ENCODE peak calls at places on chromosomes 12 and 14, in five cellular contexts. One of them, this sample, is unnamed.

GRCh38 chr14:22380511-22381455 is 208.2 kb downstream of the DAD1 start:
- DNase-seq in ACHN: no peak
- DNase-seq in HFFc6: peak
- DNase-seq in hepatic stellate cell: peak
- DNase-seq in activated CD4-positive, alpha-beta T cell treated with anti-CD3 and anti-CD28 coated beads for 48 hours: no peak
- DNase-seq in this sample: no peak

GRCh38 chr12:114360485-114360884 is 45.5 kb downstream of the TBX5 start:
- DNase-seq in ACHN: no peak
- DNase-seq in HFFc6: no peak
- DNase-seq in hepatic stellate cell: no peak
- DNase-seq in activated CD4-positive, alpha-beta T cell treated with anti-CD3 and anti-CD28 coated beads for 48 hours: no peak
- DNase-seq in this sample: no peak

GRCh38 chr12:120234643-120235368 is 30.7 kb downstream of the PXN start:
- DNase-seq in ACHN: peak
- DNase-seq in HFFc6: peak
- DNase-seq in hepatic stellate cell: peak
- DNase-seq in activated CD4-positive, alpha-beta T cell treated with anti-CD3 and anti-CD28 coated beads for 48 hours: no peak
- DNase-seq in this sample: peak

GRCh38 chr12:4145990-4146859 is 127.3 kb upstream of the CCND2 start:
- DNase-seq in ACHN: no peak
- DNase-seq in HFFc6: no peak
- DNase-seq in hepatic stellate cell: no peak
- DNase-seq in activated CD4-positive, alpha-beta T cell treated with anti-CD3 and anti-CD28 coated beads for 48 hours: peak
- DNase-seq in this sample: no peak

GRCh38 chr14:104799657-104800599 is 973 bp upstream of the ZBTB42 start:
- DNase-seq in ACHN: peak
- DNase-seq in HFFc6: no peak
- DNase-seq in hepatic stellate cell: peak
- DNase-seq in activated CD4-positive, alpha-beta T cell treated with anti-CD3 and anti-CD28 coated beads for 48 hours: peak
- DNase-seq in this sample: no peak

GRCh38 chr14:52391866-52392600 is 77.9 kb downstream of the PTGER2 start:
- DNase-seq in ACHN: no peak
- DNase-seq in HFFc6: peak
- DNase-seq in hepatic stellate cell: no peak
- DNase-seq in activated CD4-positive, alpha-beta T cell treated with anti-CD3 and anti-CD28 coated beads for 48 hours: no peak
- DNase-seq in this sample: peak

GRCh38 chr12:50249464-50250229 is 33.7 kb downstream of the LIMA1 start:
- DNase-seq in ACHN: no peak
- DNase-seq in HFFc6: no peak
- DNase-seq in hepatic stellate cell: no peak
- DNase-seq in activated CD4-positive, alpha-beta T cell treated with anti-CD3 and anti-CD28 coated beads for 48 hours: peak
- DNase-seq in this sample: no peak

GRCh38 chr12:131057722-131058515 is 104.2 kb downstream of the ADGRD1 start:
- DNase-seq in ACHN: no peak
- DNase-seq in HFFc6: no peak
- DNase-seq in hepatic stellate cell: no peak
- DNase-seq in activated CD4-positive, alpha-beta T cell treated with anti-CD3 and anti-CD28 coated beads for 48 hours: no peak
- DNase-seq in this sample: no peak

GRCh38 chr12:76201316-76201715 is 116.8 kb upstream of the NAP1L1 start:
- DNase-seq in ACHN: peak
- DNase-seq in HFFc6: no peak
- DNase-seq in hepatic stellate cell: no peak
- DNase-seq in activated CD4-positive, alpha-beta T cell treated with anti-CD3 and anti-CD28 coated beads for 48 hours: no peak
- DNase-seq in this sample: no peak

GRCh38 chr14:95418858-95419257 is 97.6 kb downstream of the SYNE3 start:
- DNase-seq in ACHN: no peak
- DNase-seq in HFFc6: no peak
- DNase-seq in hepatic stellate cell: no peak
- DNase-seq in activated CD4-positive, alpha-beta T cell treated with anti-CD3 and anti-CD28 coated beads for 48 hours: no peak
- DNase-seq in this sample: no peak

GRCh38 chr12:69500631-69501030 is 30.4 kb downstream of the FRS2 start:
- DNase-seq in ACHN: peak
- DNase-seq in HFFc6: no peak
- DNase-seq in hepatic stellate cell: peak
- DNase-seq in activated CD4-positive, alpha-beta T cell treated with anti-CD3 and anti-CD28 coated beads for 48 hours: no peak
- DNase-seq in this sample: no peak

GRCh38 chr14:22448035-22448904 is 140.8 kb downstream of the DAD1 start:
- DNase-seq in ACHN: no peak
- DNase-seq in HFFc6: no peak
- DNase-seq in hepatic stellate cell: no peak
- DNase-seq in activated CD4-positive, alpha-beta T cell treated with anti-CD3 and anti-CD28 coated beads for 48 hours: no peak
- DNase-seq in this sample: no peak

GRCh38 chr12:116418551-116418950 is 140.6 kb upstream of the MAP1LC3B2 start:
- DNase-seq in ACHN: no peak
- DNase-seq in HFFc6: no peak
- DNase-seq in hepatic stellate cell: no peak
- DNase-seq in activated CD4-positive, alpha-beta T cell treated with anti-CD3 and anti-CD28 coated beads for 48 hours: no peak
- DNase-seq in this sample: no peak

GRCh38 chr12:28830491-28830890 is 318.6 kb upstream of the FAR2 start:
- DNase-seq in ACHN: no peak
- DNase-seq in HFFc6: no peak
- DNase-seq in hepatic stellate cell: no peak
- DNase-seq in activated CD4-positive, alpha-beta T cell treated with anti-CD3 and anti-CD28 coated beads for 48 hours: no peak
- DNase-seq in this sample: no peak

GRCh38 chr12:108860443-108860842 is 3.1 kb upstream of the SSH1 start:
- DNase-seq in ACHN: no peak
- DNase-seq in HFFc6: no peak
- DNase-seq in hepatic stellate cell: no peak
- DNase-seq in activated CD4-positive, alpha-beta T cell treated with anti-CD3 and anti-CD28 coated beads for 48 hours: no peak
- DNase-seq in this sample: no peak

GRCh38 chr12:89504560-89505346 is 19.8 kb downstream of the GALNT4 start:
- DNase-seq in ACHN: no peak
- DNase-seq in HFFc6: no peak
- DNase-seq in hepatic stellate cell: no peak
- DNase-seq in activated CD4-positive, alpha-beta T cell treated with anti-CD3 and anti-CD28 coated beads for 48 hours: no peak
- DNase-seq in this sample: no peak

GRCh38 chr12:113329791-113330417 is 5.0 kb downstream of the SLC8B1 start:
- DNase-seq in ACHN: no peak
- DNase-seq in HFFc6: no peak
- DNase-seq in hepatic stellate cell: no peak
- DNase-seq in activated CD4-positive, alpha-beta T cell treated with anti-CD3 and anti-CD28 coated beads for 48 hours: no peak
- DNase-seq in this sample: no peak

GRCh38 chr14:21205678-21206581 is 50.1 kb upstream of the OR5AU1 start:
- DNase-seq in ACHN: no peak
- DNase-seq in HFFc6: no peak
- DNase-seq in hepatic stellate cell: no peak
- DNase-seq in activated CD4-positive, alpha-beta T cell treated with anti-CD3 and anti-CD28 coated beads for 48 hours: no peak
- DNase-seq in this sample: no peak

GRCh38 chr12:124391340-124392261 is 96.7 kb downstream of the RFLNA start:
- DNase-seq in ACHN: peak
- DNase-seq in HFFc6: no peak
- DNase-seq in hepatic stellate cell: peak
- DNase-seq in activated CD4-positive, alpha-beta T cell treated with anti-CD3 and anti-CD28 coated beads for 48 hours: peak
- DNase-seq in this sample: no peak

GRCh38 chr12:118023461-118023860 is 7.0 kb downstream of the RFC5 start:
- DNase-seq in ACHN: no peak
- DNase-seq in HFFc6: no peak
- DNase-seq in hepatic stellate cell: no peak
- DNase-seq in activated CD4-positive, alpha-beta T cell treated with anti-CD3 and anti-CD28 coated beads for 48 hours: no peak
- DNase-seq in this sample: no peak

GRCh38 chr14:56754966-56755365 is 55.3 kb downstream of the OTX2 start:
- DNase-seq in ACHN: no peak
- DNase-seq in HFFc6: no peak
- DNase-seq in hepatic stellate cell: no peak
- DNase-seq in activated CD4-positive, alpha-beta T cell treated with anti-CD3 and anti-CD28 coated beads for 48 hours: no peak
- DNase-seq in this sample: no peak

GRCh38 chr14:49863483-49864262 is 11.1 kb upstream of the NEMF start:
- DNase-seq in ACHN: no peak
- DNase-seq in HFFc6: no peak
- DNase-seq in hepatic stellate cell: no peak
- DNase-seq in activated CD4-positive, alpha-beta T cell treated with anti-CD3 and anti-CD28 coated beads for 48 hours: no peak
- DNase-seq in this sample: no peak

GRCh38 chr12:96522283-96522682 is 32.9 kb downstream of the CFAP54 start:
- DNase-seq in ACHN: no peak
- DNase-seq in HFFc6: no peak
- DNase-seq in hepatic stellate cell: no peak
- DNase-seq in activated CD4-positive, alpha-beta T cell treated with anti-CD3 and anti-CD28 coated beads for 48 hours: no peak
- DNase-seq in this sample: no peak

GRCh38 chr12:127223011-127223410 is 1044.0 kb upstream of the TMEM132C start:
- DNase-seq in ACHN: no peak
- DNase-seq in HFFc6: no peak
- DNase-seq in hepatic stellate cell: no peak
- DNase-seq in activated CD4-positive, alpha-beta T cell treated with anti-CD3 and anti-CD28 coated beads for 48 hours: no peak
- DNase-seq in this sample: no peak

GRCh38 chr12:21607701-21608100 is 3.1 kb upstream of the GYS2 start:
- DNase-seq in ACHN: peak
- DNase-seq in HFFc6: peak
- DNase-seq in hepatic stellate cell: no peak
- DNase-seq in activated CD4-positive, alpha-beta T cell treated with anti-CD3 and anti-CD28 coated beads for 48 hours: no peak
- DNase-seq in this sample: peak

GRCh38 chr14:100307215-100308111 is 1.2 kb upstream of the SLC25A29 start:
- DNase-seq in ACHN: peak
- DNase-seq in HFFc6: no peak
- DNase-seq in hepatic stellate cell: no peak
- DNase-seq in activated CD4-positive, alpha-beta T cell treated with anti-CD3 and anti-CD28 coated beads for 48 hours: no peak
- DNase-seq in this sample: no peak

GRCh38 chr14:99818503-99819036 is 25.4 kb downstream of the EML1 start:
- DNase-seq in ACHN: no peak
- DNase-seq in HFFc6: no peak
- DNase-seq in hepatic stellate cell: no peak
- DNase-seq in activated CD4-positive, alpha-beta T cell treated with anti-CD3 and anti-CD28 coated beads for 48 hours: peak
- DNase-seq in this sample: no peak

GRCh38 chr14:29645117-29645516 is 282.5 kb downstream of the PRKD1 start:
- DNase-seq in ACHN: no peak
- DNase-seq in HFFc6: no peak
- DNase-seq in hepatic stellate cell: no peak
- DNase-seq in activated CD4-positive, alpha-beta T cell treated with anti-CD3 and anti-CD28 coated beads for 48 hours: no peak
- DNase-seq in this sample: no peak

GRCh38 chr12:93287152-93287551 is 90.6 kb upstream of the NUDT4 start:
- DNase-seq in ACHN: no peak
- DNase-seq in HFFc6: no peak
- DNase-seq in hepatic stellate cell: no peak
- DNase-seq in activated CD4-positive, alpha-beta T cell treated with anti-CD3 and anti-CD28 coated beads for 48 hours: no peak
- DNase-seq in this sample: no peak

GRCh38 chr12:108129017-108129812 is at the start of gene WSCD2:
- DNase-seq in ACHN: peak
- DNase-seq in HFFc6: no peak
- DNase-seq in hepatic stellate cell: peak
- DNase-seq in activated CD4-positive, alpha-beta T cell treated with anti-CD3 and anti-CD28 coated beads for 48 hours: peak
- DNase-seq in this sample: no peak

GRCh38 chr12:132402831-132403416 is 73.5 kb upstream of the GALNT9 start:
- DNase-seq in ACHN: no peak
- DNase-seq in HFFc6: no peak
- DNase-seq in hepatic stellate cell: no peak
- DNase-seq in activated CD4-positive, alpha-beta T cell treated with anti-CD3 and anti-CD28 coated beads for 48 hours: no peak
- DNase-seq in this sample: no peak

GRCh38 chr12:29208935-29209701 is 60.0 kb downstream of the FAR2 start:
- DNase-seq in ACHN: no peak
- DNase-seq in HFFc6: no peak
- DNase-seq in hepatic stellate cell: no peak
- DNase-seq in activated CD4-positive, alpha-beta T cell treated with anti-CD3 and anti-CD28 coated beads for 48 hours: no peak
- DNase-seq in this sample: no peak

This sample was measured in AG09309.